ENCODE peak calls at places on chromosomes 11 and 22, in eight cellular contexts. One of them, this sample, is unnamed.

GRCh38 chr11:131683131-131683530 is 312.7 kb downstream of the NTM start:
- DNase-seq in BE2C: no peak
- DNase-seq in adrenal gland: no peak
- DNase-seq in fibroblast of lung: no peak
- DNase-seq in ovary: no peak
- DNase-seq in left ventricle myocardium inferior: no peak
- DNase-seq in AG04450: no peak
- DNase-seq in neural progenitor cell: no peak
- DNase-seq in this sample: no peak

GRCh38 chr22:24002849-24003248 is 2.4 kb downstream of the GSTT4 start:
- DNase-seq in adrenal gland: no peak
- DNase-seq in fibroblast of lung: no peak
- DNase-seq in left ventricle myocardium inferior: no peak
- DNase-seq in neural progenitor cell: no peak
- DNase-seq in BE2C: no peak
- DNase-seq in ovary: no peak
- DNase-seq in AG04450: no peak
- DNase-seq in this sample: no peak

GRCh38 chr11:31973175-31973574 is 117.7 kb upstream of the RCN1 start:
- DNase-seq in neural progenitor cell: no peak
- DNase-seq in fibroblast of lung: no peak
- DNase-seq in BE2C: no peak
- DNase-seq in left ventricle myocardium inferior: no peak
- DNase-seq in AG04450: no peak
- DNase-seq in adrenal gland: no peak
- DNase-seq in ovary: no peak
- DNase-seq in this sample: no peak

GRCh38 chr22:31089101-31090100 is 8.3 kb downstream of the SMTN start:
- DNase-seq in neural progenitor cell: peak; percentile 61
- DNase-seq in adrenal gland: peak; percentile 61
- DNase-seq in left ventricle myocardium inferior: no peak
- DNase-seq in BE2C: peak; percentile 76
- DNase-seq in ovary: peak; percentile 71
- DNase-seq in AG04450: no peak
- DNase-seq in fibroblast of lung: peak; percentile 62
- DNase-seq in this sample: no peak

GRCh38 chr11:14784230-14784629 is 107.8 kb downstream of the CYP2R1 start:
- DNase-seq in BE2C: no peak
- DNase-seq in AG04450: no peak
- DNase-seq in adrenal gland: no peak
- DNase-seq in fibroblast of lung: no peak
- DNase-seq in ovary: no peak
- DNase-seq in neural progenitor cell: no peak
- DNase-seq in left ventricle myocardium inferior: no peak
- DNase-seq in this sample: no peak

GRCh38 chr22:38327805-38328204 is 10.6 kb upstream of the CSNK1E start:
- DNase-seq in adrenal gland: no peak
- DNase-seq in BE2C: no peak
- DNase-seq in fibroblast of lung: peak; percentile 43
- DNase-seq in ovary: no peak
- DNase-seq in neural progenitor cell: no peak
- DNase-seq in AG04450: no peak
- DNase-seq in left ventricle myocardium inferior: no peak
- DNase-seq in this sample: no peak

GRCh38 chr22:27581688-27582087 is 219.9 kb downstream of the MN1 start:
- DNase-seq in ovary: peak; percentile 91
- DNase-seq in neural progenitor cell: no peak
- DNase-seq in BE2C: no peak
- DNase-seq in fibroblast of lung: peak; percentile 75
- DNase-seq in left ventricle myocardium inferior: peak; percentile 91
- DNase-seq in adrenal gland: peak; percentile 31
- DNase-seq in AG04450: peak; percentile 48
- DNase-seq in this sample: no peak

GRCh38 chr22:21642584-21643448 is 714 bp downstream of the SDF2L1 start:
- DNase-seq in AG04450: no peak
- DNase-seq in left ventricle myocardium inferior: no peak
- DNase-seq in ovary: no peak
- DNase-seq in neural progenitor cell: peak; percentile 85
- DNase-seq in fibroblast of lung: peak; percentile 41
- DNase-seq in BE2C: peak; percentile 82
- DNase-seq in adrenal gland: peak; percentile 60
- DNase-seq in this sample: no peak

DNA sequence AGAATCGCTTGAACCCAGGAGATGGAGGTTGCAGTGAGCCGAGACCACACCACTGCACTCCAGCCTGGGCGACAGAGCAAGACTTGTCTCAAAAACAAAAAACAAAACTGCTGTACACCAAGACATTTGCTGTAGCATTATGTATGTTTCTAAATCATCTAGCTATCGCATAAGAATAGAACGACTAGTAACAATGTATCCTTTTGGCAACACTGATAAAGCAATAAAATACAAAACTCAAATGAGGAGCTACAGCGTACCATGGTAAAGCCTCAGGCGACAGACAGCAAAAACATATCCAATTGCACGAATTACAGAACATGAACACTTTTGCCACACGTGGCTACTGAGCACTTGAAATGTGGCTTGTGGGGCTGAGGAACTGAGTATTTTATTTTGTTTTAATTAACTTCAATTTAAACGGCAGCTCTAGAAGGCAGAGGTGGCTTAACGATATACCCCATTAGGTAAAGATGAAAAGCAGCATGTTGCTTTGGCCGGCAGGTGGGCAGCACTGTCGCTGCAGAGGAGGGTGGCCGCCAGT is 2.3 kb downstream of the TUBGCP6 start:
- DNase-seq in left ventricle myocardium inferior: no peak
- DNase-seq in ovary: no peak
- DNase-seq in adrenal gland: no peak
- DNase-seq in BE2C: no peak
- DNase-seq in AG04450: no peak
- DNase-seq in fibroblast of lung: no peak
- DNase-seq in neural progenitor cell: no peak
- DNase-seq in this sample: no peak
- H3K4me3 ChIP-seq in left ventricle myocardium inferior: peak overlapping the region; percentile 96
- H3K4me3 ChIP-seq in ovary: peak overlapping the region; percentile 71
- H3K4me3 ChIP-seq in adrenal gland: no peak overlapping the region
- H3K4me3 ChIP-seq in BE2C: peak overlapping the region; percentile 94
- H3K4me3 ChIP-seq in AG04450: peak overlapping the region; percentile 47
- H3K4me3 ChIP-seq in fibroblast of lung: peak overlapping the region; percentile 36
- H3K4me3 ChIP-seq in neural progenitor cell: peak overlapping the region; percentile 94
- H3K4me3 ChIP-seq in this sample: peak overlapping the region; percentile 69

DNA sequence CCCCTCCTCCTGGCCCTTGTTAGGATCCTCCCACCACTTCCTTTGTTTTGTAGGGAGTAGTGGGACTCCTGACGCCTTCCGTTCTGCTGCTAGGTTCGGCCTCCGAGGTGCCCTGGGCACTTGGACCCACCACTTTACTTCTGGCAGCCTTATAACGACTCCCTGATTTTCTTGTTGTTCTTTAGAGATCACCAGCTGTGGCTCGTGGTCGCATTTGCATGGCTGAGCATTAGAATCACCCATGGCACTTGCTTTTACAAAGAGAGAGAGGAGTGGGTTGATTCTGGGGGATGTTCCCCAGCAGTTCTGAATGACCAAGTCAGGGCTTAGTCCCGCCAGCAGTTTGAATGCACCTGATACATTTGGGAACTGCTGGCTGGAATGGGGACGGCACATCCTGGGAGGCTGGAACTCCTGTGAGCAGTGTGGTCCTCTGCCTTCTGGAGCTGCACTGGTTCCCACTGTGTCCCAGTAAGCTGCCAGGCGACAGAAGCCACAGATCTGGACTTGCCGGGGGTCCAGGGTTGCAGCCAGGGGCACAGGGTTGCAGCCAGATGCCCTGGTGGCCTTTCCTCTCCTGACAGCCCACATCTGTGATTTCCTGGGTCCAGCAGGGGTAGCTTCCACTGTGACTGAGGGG is 4.1 kb downstream of the TUB start:
- DNase-seq in AG04450: no peak
- DNase-seq in BE2C: no peak
- DNase-seq in ovary: no peak
- DNase-seq in fibroblast of lung: no peak
- DNase-seq in left ventricle myocardium inferior: no peak
- DNase-seq in adrenal gland: no peak
- DNase-seq in neural progenitor cell: no peak
- DNase-seq in this sample: no peak
- TF ChIP-seq CTCF in AG04450: no peak
- TF ChIP-seq CTCF in BE2C: no peak
- TF ChIP-seq CTCF in ovary: no peak
- TF ChIP-seq CTCF in fibroblast of lung: no peak
- TF ChIP-seq CTCF in left ventricle myocardium inferior: no peak
- TF ChIP-seq CTCF in adrenal gland: no peak
- TF ChIP-seq CTCF in neural progenitor cell: no peak
- TF ChIP-seq CTCF in this sample: no peak

GRCh38 chr11:10304495-10305261 is at the start of gene ADM:
- DNase-seq in AG04450: peak; percentile 90
- DNase-seq in ovary: peak; percentile 92
- DNase-seq in neural progenitor cell: peak; percentile 86
- DNase-seq in adrenal gland: peak; percentile 87
- DNase-seq in fibroblast of lung: peak; percentile 96
- DNase-seq in left ventricle myocardium inferior: peak; percentile 91
- DNase-seq in BE2C: peak; percentile 74
- DNase-seq in this sample: no peak

GRCh38 chr11:10301656-10302293 is 3.1 kb upstream of the ADM start:
- DNase-seq in neural progenitor cell: no peak
- DNase-seq in fibroblast of lung: peak; percentile 95
- DNase-seq in AG04450: no peak
- DNase-seq in left ventricle myocardium inferior: no peak
- DNase-seq in BE2C: no peak
- DNase-seq in adrenal gland: no peak
- DNase-seq in ovary: no peak
- DNase-seq in this sample: no peak

GRCh38 chr11:10303558-10304363 is 1.1 kb upstream of the ADM start:
- DNase-seq in BE2C: no peak
- DNase-seq in AG04450: no peak
- DNase-seq in ovary: no peak
- DNase-seq in left ventricle myocardium inferior: peak; percentile 28
- DNase-seq in fibroblast of lung: peak; percentile 65
- DNase-seq in neural progenitor cell: peak; percentile 41
- DNase-seq in adrenal gland: no peak
- DNase-seq in this sample: no peak

GRCh38 chr11:10302294-10302743 is 2.6 kb upstream of the ADM start:
- DNase-seq in adrenal gland: no peak
- DNase-seq in AG04450: no peak
- DNase-seq in ovary: peak; percentile 42
- DNase-seq in neural progenitor cell: peak; percentile 28
- DNase-seq in left ventricle myocardium inferior: no peak
- DNase-seq in BE2C: no peak
- DNase-seq in fibroblast of lung: no peak
- DNase-seq in this sample: no peak

DNA sequence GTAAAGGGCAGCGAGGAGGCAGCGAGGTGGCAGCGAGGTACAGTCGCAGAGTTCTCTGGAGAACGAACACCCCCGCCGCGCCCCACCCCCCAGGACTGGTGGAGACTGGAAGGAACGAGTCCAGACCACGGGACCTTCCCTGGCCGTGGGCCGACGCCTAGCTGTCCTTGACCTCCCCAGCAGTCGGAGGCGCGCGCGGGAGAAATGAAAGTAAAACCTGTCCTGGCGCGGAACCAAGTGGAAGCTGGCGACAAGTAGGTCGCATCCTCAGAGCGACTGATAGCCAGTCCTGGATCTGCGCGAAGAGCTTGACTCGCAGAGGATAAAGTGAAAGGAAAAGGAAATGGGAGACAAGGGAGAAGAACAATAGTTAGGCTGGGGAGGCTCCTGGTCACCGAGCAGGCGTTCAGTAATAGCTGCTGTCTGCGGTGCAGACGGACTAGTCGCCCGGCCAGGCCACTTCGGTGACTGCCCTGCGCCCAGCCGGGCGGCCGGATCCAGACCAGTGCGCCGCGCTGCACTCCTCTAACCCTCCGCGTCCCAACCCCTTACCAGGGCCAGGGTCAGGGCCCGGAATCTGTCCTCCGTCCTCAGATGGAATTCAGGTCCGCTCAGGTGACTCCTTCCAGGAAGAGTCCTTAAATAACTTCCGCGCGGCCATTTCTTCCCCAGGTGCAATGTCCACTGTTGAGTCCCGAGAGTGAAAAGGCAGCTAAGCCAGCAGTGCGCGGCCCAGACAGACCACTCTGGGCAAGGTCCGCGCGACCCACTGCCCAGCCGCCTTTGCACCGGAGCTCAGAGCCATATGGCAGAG is 1.9 kb upstream of the ADM start:
- DNase-seq in neural progenitor cell: peak; percentile 79
- DNase-seq in adrenal gland: peak; percentile 94
- DNase-seq in left ventricle myocardium inferior: peak; percentile 89
- DNase-seq in fibroblast of lung: peak; percentile 75
- DNase-seq in AG04450: no peak
- DNase-seq in ovary: peak; percentile 95
- DNase-seq in BE2C: peak; percentile 45
- DNase-seq in this sample: peak; percentile 73
- H3K4me3 ChIP-seq in neural progenitor cell: peak overlapping the region; percentile 52
- H3K4me3 ChIP-seq in adrenal gland: peak overlapping the region; percentile 58
- H3K4me3 ChIP-seq in left ventricle myocardium inferior: peak overlapping the region; percentile 82
- H3K4me3 ChIP-seq in fibroblast of lung: peak overlapping the region; percentile 65
- H3K4me3 ChIP-seq in AG04450: peak overlapping the region; percentile 77
- H3K4me3 ChIP-seq in ovary: peak overlapping the region; percentile 52
- H3K4me3 ChIP-seq in BE2C: peak overlapping the region; percentile 74
- H3K4me3 ChIP-seq in this sample: peak overlapping the region; percentile 68

GRCh38 chr11:68992743-68993255 is 12.0 kb upstream of the MRGPRD start:
- DNase-seq in ovary: no peak
- DNase-seq in fibroblast of lung: no peak
- DNase-seq in adrenal gland: peak; percentile 6
- DNase-seq in left ventricle myocardium inferior: no peak
- DNase-seq in BE2C: no peak
- DNase-seq in neural progenitor cell: no peak
- DNase-seq in AG04450: no peak
- DNase-seq in this sample: no peak

GRCh38 chr11:68990995-68991780 is 10.4 kb upstream of the MRGPRD start:
- DNase-seq in fibroblast of lung: no peak
- DNase-seq in adrenal gland: no peak
- DNase-seq in BE2C: no peak
- DNase-seq in left ventricle myocardium inferior: no peak
- DNase-seq in AG04450: no peak
- DNase-seq in neural progenitor cell: no peak
- DNase-seq in ovary: no peak
- DNase-seq in this sample: no peak

GRCh38 chr11:68994161-68994890 is 13.5 kb upstream of the MRGPRD start:
- DNase-seq in BE2C: no peak
- DNase-seq in AG04450: no peak
- DNase-seq in fibroblast of lung: no peak
- DNase-seq in ovary: no peak
- DNase-seq in neural progenitor cell: no peak
- DNase-seq in left ventricle myocardium inferior: no peak
- DNase-seq in adrenal gland: peak; percentile 5
- DNase-seq in this sample: no peak

GRCh38 chr11:68994891-68995280 is 14.1 kb upstream of the MRGPRD start:
- DNase-seq in fibroblast of lung: no peak
- DNase-seq in neural progenitor cell: no peak
- DNase-seq in AG04450: no peak
- DNase-seq in left ventricle myocardium inferior: no peak
- DNase-seq in ovary: no peak
- DNase-seq in BE2C: no peak
- DNase-seq in adrenal gland: no peak
- DNase-seq in this sample: no peak

DNA sequence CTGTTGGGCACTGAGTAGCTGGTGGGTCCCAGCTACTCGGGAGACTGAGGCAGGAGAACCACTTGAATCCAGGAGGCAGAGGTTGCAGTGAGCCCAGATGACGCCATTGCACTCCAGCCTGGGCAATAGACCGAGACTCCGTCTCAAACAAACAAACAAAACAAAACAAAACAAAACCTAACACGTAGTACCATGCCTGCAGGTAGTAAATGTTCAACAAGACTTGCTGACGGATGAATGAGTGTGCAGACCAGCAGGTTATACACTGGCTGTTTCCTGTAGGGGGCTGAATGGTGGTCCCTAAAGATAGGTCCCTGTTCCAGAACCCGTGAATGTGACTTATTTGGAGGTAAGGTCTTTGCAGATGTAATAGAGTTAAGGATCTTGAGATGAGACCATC is 12.8 kb upstream of the MRGPRD start:
- DNase-seq in adrenal gland: no peak
- DNase-seq in BE2C: no peak
- DNase-seq in ovary: no peak
- DNase-seq in neural progenitor cell: no peak
- DNase-seq in AG04450: no peak
- DNase-seq in left ventricle myocardium inferior: no peak
- DNase-seq in fibroblast of lung: no peak
- DNase-seq in this sample: no peak
- TF ChIP-seq CTCF in adrenal gland: no peak
- TF ChIP-seq CTCF in BE2C: no peak
- TF ChIP-seq CTCF in ovary: no peak
- TF ChIP-seq CTCF in neural progenitor cell: no peak
- TF ChIP-seq CTCF in AG04450: no peak
- TF ChIP-seq CTCF in left ventricle myocardium inferior: no peak
- TF ChIP-seq CTCF in fibroblast of lung: no peak
- TF ChIP-seq CTCF in this sample: no peak